ENCODE peak calls at places on chromosomes 12 and 14, in five cellular contexts. One of them, this sample, is unnamed.

GRCh38 chr12:127628655-127629054 is 638.3 kb upstream of the TMEM132C start:
- DNase-seq in left ventricle myocardium inferior: no peak
- DNase-seq in endodermal cell: no peak
- DNase-seq in A549: no peak
- DNase-seq in cardiac fibroblast: peak
- DNase-seq in this sample: no peak

GRCh38 chr12:14514154-14514842 is 53.4 kb downstream of the PLBD1 start:
- DNase-seq in left ventricle myocardium inferior: no peak
- DNase-seq in endodermal cell: peak
- DNase-seq in A549: no peak
- DNase-seq in cardiac fibroblast: peak
- DNase-seq in this sample: no peak

GRCh38 chr12:72511906-72512305 is 239.7 kb downstream of the TRHDE start:
- DNase-seq in left ventricle myocardium inferior: no peak
- DNase-seq in endodermal cell: no peak
- DNase-seq in A549: no peak
- DNase-seq in cardiac fibroblast: peak
- DNase-seq in this sample: no peak

GRCh38 chr14:24013654-24014514 is 25.2 kb downstream of the DHRS4L2 start:
- DNase-seq in left ventricle myocardium inferior: no peak
- DNase-seq in endodermal cell: peak
- DNase-seq in A549: peak
- DNase-seq in cardiac fibroblast: peak
- DNase-seq in this sample: no peak

GRCh38 chr14:54300881-54301280 is 95.9 kb upstream of the CDKN3 start:
- DNase-seq in left ventricle myocardium inferior: no peak
- DNase-seq in endodermal cell: no peak
- DNase-seq in A549: no peak
- DNase-seq in cardiac fibroblast: no peak
- DNase-seq in this sample: no peak

GRCh38 chr14:75259510-75259855 is 19.1 kb upstream of the FOS start:
- DNase-seq in left ventricle myocardium inferior: no peak
- DNase-seq in endodermal cell: no peak
- DNase-seq in A549: peak
- DNase-seq in cardiac fibroblast: peak
- DNase-seq in this sample: no peak

GRCh38 chr12:31220633-31221565 is 105.1 kb downstream of the SINHCAF start:
- DNase-seq in left ventricle myocardium inferior: no peak
- DNase-seq in endodermal cell: no peak
- DNase-seq in A549: no peak
- DNase-seq in cardiac fibroblast: peak
- DNase-seq in this sample: no peak

GRCh38 chr14:36718216-36718615 is 56.6 kb downstream of the PAX9 start:
- DNase-seq in left ventricle myocardium inferior: no peak
- DNase-seq in endodermal cell: no peak
- DNase-seq in A549: no peak
- DNase-seq in cardiac fibroblast: peak
- DNase-seq in this sample: no peak

GRCh38 chr14:31949709-31950108 is 127.4 kb upstream of the ARHGAP5 start:
- DNase-seq in left ventricle myocardium inferior: no peak
- DNase-seq in endodermal cell: no peak
- DNase-seq in A549: no peak
- DNase-seq in cardiac fibroblast: peak
- DNase-seq in this sample: no peak

GRCh38 chr12:262113-262512 is 523 bp downstream of the SLC6A13 start:
- DNase-seq in left ventricle myocardium inferior: no peak
- DNase-seq in endodermal cell: no peak
- DNase-seq in A549: no peak
- DNase-seq in cardiac fibroblast: no peak
- DNase-seq in this sample: no peak

GRCh38 chr12:124764870-124765570 is 98.6 kb downstream of the SCARB1 start:
- DNase-seq in left ventricle myocardium inferior: no peak
- DNase-seq in endodermal cell: no peak
- DNase-seq in A549: no peak
- DNase-seq in cardiac fibroblast: peak
- DNase-seq in this sample: peak

GRCh38 chr14:88500611-88501010 is 54.2 kb downstream of the PTPN21 start:
- DNase-seq in left ventricle myocardium inferior: no peak
- DNase-seq in endodermal cell: no peak
- DNase-seq in A549: no peak
- DNase-seq in cardiac fibroblast: no peak
- DNase-seq in this sample: no peak

GRCh38 chr12:127690161-127690560 is 576.8 kb upstream of the TMEM132C start:
- DNase-seq in left ventricle myocardium inferior: no peak
- DNase-seq in endodermal cell: no peak
- DNase-seq in A549: no peak
- DNase-seq in cardiac fibroblast: peak
- DNase-seq in this sample: no peak

GRCh38 chr14:73755434-73756014 is 41.3 kb upstream of the PNMA1 start:
- DNase-seq in left ventricle myocardium inferior: peak
- DNase-seq in endodermal cell: peak
- DNase-seq in A549: no peak
- DNase-seq in cardiac fibroblast: peak
- DNase-seq in this sample: no peak

GRCh38 chr14:104582005-104582404 is 2.4 kb downstream of the C14orf180 start:
- DNase-seq in left ventricle myocardium inferior: peak
- DNase-seq in endodermal cell: no peak
- DNase-seq in A549: no peak
- DNase-seq in cardiac fibroblast: no peak
- DNase-seq in this sample: no peak

GRCh38 chr12:3266638-3267037 is 189.5 kb downstream of the TSPAN9 start:
- DNase-seq in left ventricle myocardium inferior: no peak
- DNase-seq in endodermal cell: no peak
- DNase-seq in A549: no peak
- DNase-seq in cardiac fibroblast: no peak
- DNase-seq in this sample: no peak

GRCh38 chr14:70333289-70333688 is 26.2 kb downstream of the COX16 start:
- DNase-seq in left ventricle myocardium inferior: no peak
- DNase-seq in endodermal cell: no peak
- DNase-seq in A549: no peak
- DNase-seq in cardiac fibroblast: no peak
- DNase-seq in this sample: no peak

GRCh38 chr14:28765907-28766504 is 581 bp upstream of the FOXG1 start:
- DNase-seq in left ventricle myocardium inferior: no peak
- DNase-seq in endodermal cell: peak
- DNase-seq in A549: no peak
- DNase-seq in cardiac fibroblast: no peak
- DNase-seq in this sample: no peak

GRCh38 chr12:123849517-123849916 is 87.4 kb downstream of the DNAH10 start:
- DNase-seq in left ventricle myocardium inferior: no peak
- DNase-seq in endodermal cell: peak
- DNase-seq in A549: no peak
- DNase-seq in cardiac fibroblast: no peak
- DNase-seq in this sample: no peak

GRCh38 chr12:94100254-94100653 is 48.1 kb upstream of the PLXNC1 start:
- DNase-seq in left ventricle myocardium inferior: no peak
- DNase-seq in endodermal cell: peak
- DNase-seq in A549: no peak
- DNase-seq in cardiac fibroblast: peak
- DNase-seq in this sample: no peak

GRCh38 chr14:36605506-36605857 is 23.1 kb upstream of the NKX2-8 start:
- DNase-seq in left ventricle myocardium inferior: no peak
- DNase-seq in endodermal cell: no peak
- DNase-seq in A549: no peak
- DNase-seq in cardiac fibroblast: peak
- DNase-seq in this sample: no peak

GRCh38 chr12:30959110-30959710 is 32.7 kb downstream of the TSPAN11 start:
- DNase-seq in left ventricle myocardium inferior: no peak
- DNase-seq in endodermal cell: no peak
- DNase-seq in A549: no peak
- DNase-seq in cardiac fibroblast: no peak
- DNase-seq in this sample: no peak

GRCh38 chr12:12745576-12746211 is 28.5 kb downstream of the CDKN1B start:
- DNase-seq in left ventricle myocardium inferior: no peak
- DNase-seq in endodermal cell: no peak
- DNase-seq in A549: no peak
- DNase-seq in cardiac fibroblast: no peak
- DNase-seq in this sample: no peak

GRCh38 chr12:88235183-88235833 is 93.2 kb downstream of the TMTC3 start:
- DNase-seq in left ventricle myocardium inferior: no peak
- DNase-seq in endodermal cell: no peak
- DNase-seq in A549: no peak
- DNase-seq in cardiac fibroblast: no peak
- DNase-seq in this sample: no peak

GRCh38 chr12:111312708-111313107 is 56.2 kb downstream of the PHETA1 start:
- DNase-seq in left ventricle myocardium inferior: no peak
- DNase-seq in endodermal cell: no peak
- DNase-seq in A549: no peak
- DNase-seq in cardiac fibroblast: no peak
- DNase-seq in this sample: no peak

GRCh38 chr14:74706101-74706500 is 6.8 kb downstream of the AREL1 start:
- DNase-seq in left ventricle myocardium inferior: no peak
- DNase-seq in endodermal cell: no peak
- DNase-seq in A549: no peak
- DNase-seq in cardiac fibroblast: no peak
- DNase-seq in this sample: no peak

GRCh38 chr14:79090781-79091180 is 920.6 kb downstream of the NRXN3 start:
- DNase-seq in left ventricle myocardium inferior: no peak
- DNase-seq in endodermal cell: no peak
- DNase-seq in A549: no peak
- DNase-seq in cardiac fibroblast: no peak
- DNase-seq in this sample: no peak

GRCh38 chr12:42484996-42485395 is 104.5 kb downstream of the PRICKLE1 start:
- DNase-seq in left ventricle myocardium inferior: no peak
- DNase-seq in endodermal cell: no peak
- DNase-seq in A549: no peak
- DNase-seq in cardiac fibroblast: peak
- DNase-seq in this sample: no peak
- H3K4me3 ChIP-seq in left ventricle myocardium inferior: peak
- H3K4me3 ChIP-seq in endodermal cell: peak
- H3K4me3 ChIP-seq in A549: no peak
- H3K4me3 ChIP-seq in cardiac fibroblast: no peak
- H3K4me3 ChIP-seq in this sample: peak

GRCh38 chr14:93330609-93331000 is 2.2 kb downstream of the BTBD7 start:
- DNase-seq in left ventricle myocardium inferior: no peak
- DNase-seq in endodermal cell: no peak
- DNase-seq in A549: no peak
- DNase-seq in cardiac fibroblast: no peak
- DNase-seq in this sample: no peak
- H3K4me3 ChIP-seq in left ventricle myocardium inferior: peak
- H3K4me3 ChIP-seq in endodermal cell: peak
- H3K4me3 ChIP-seq in A549: no peak
- H3K4me3 ChIP-seq in cardiac fibroblast: no peak
- H3K4me3 ChIP-seq in this sample: no peak

GRCh38 chr14:97106166-97106565 is 309.0 kb downstream of the VRK1 start:
- DNase-seq in left ventricle myocardium inferior: no peak
- DNase-seq in endodermal cell: no peak
- DNase-seq in A549: no peak
- DNase-seq in cardiac fibroblast: no peak
- DNase-seq in this sample: no peak
- H3K4me3 ChIP-seq in left ventricle myocardium inferior: no peak
- H3K4me3 ChIP-seq in endodermal cell: no peak
- H3K4me3 ChIP-seq in A549: no peak
- H3K4me3 ChIP-seq in cardiac fibroblast: no peak
- H3K4me3 ChIP-seq in this sample: no peak

GRCh38 chr12:27733052-27733656 is 22.5 kb downstream of the MRPS35 start:
- DNase-seq in left ventricle myocardium inferior: no peak
- DNase-seq in endodermal cell: peak
- DNase-seq in A549: peak
- DNase-seq in cardiac fibroblast: peak
- DNase-seq in this sample: no peak
- H3K4me3 ChIP-seq in left ventricle myocardium inferior: no peak
- H3K4me3 ChIP-seq in endodermal cell: no peak
- H3K4me3 ChIP-seq in A549: no peak
- H3K4me3 ChIP-seq in cardiac fibroblast: no peak
- H3K4me3 ChIP-seq in this sample: no peak

DNA sequence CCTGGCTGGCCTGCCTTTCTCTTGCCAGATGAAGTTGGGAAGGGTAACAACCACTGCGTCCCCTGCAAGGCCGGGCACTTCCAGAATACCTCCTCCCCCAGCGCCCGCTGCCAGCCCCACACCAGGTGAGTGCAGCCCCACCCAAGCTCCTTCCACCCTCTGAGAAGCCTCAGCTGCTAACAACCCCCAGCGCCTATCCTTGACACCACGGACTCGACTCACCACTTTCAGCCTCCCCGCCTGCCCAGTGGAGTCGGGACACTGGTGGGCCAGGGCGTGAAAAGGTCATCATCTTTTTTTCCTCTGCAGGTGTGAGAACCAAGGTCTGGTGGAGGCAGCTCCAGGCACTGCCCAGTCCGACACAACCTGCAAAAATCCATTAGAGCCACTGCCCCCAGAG is 2.1 kb downstream of the LTBR start:
- DNase-seq in left ventricle myocardium inferior: no peak
- DNase-seq in endodermal cell: no peak
- DNase-seq in A549: no peak
- DNase-seq in cardiac fibroblast: no peak
- DNase-seq in this sample: no peak
- H3K4me3 ChIP-seq in left ventricle myocardium inferior: no peak
- H3K4me3 ChIP-seq in endodermal cell: no peak
- H3K4me3 ChIP-seq in A549: peak
- H3K4me3 ChIP-seq in cardiac fibroblast: peak
- H3K4me3 ChIP-seq in this sample: no peak

This sample was measured in ascending aorta.